ENCODE peak calls at places on chromosome 20, in five cellular contexts. H is BE2C, I is mucosa of descending colon, Y is B cell, W is AG04450. B is an unnamed sample.

GRCh38 chr20:56043227-56043626 is 37.9 kb upstream of the CBLN4 start:
- DNase-seq in Y (no peak), H (no peak), W (no peak), I (no peak), B (no peak)

GRCh38 chr20:10647471-10647870 is 26.3 kb downstream of the JAG1 start:
- DNase-seq in W (no peak), Y (no peak), I (no peak), H (peak; percentile 58), B (peak; percentile 37)

GRCh38 chr20:37901280-37901666 is 1.7 kb upstream of the VSTM2L start:
- DNase-seq in I (no peak), Y (no peak), W (no peak), H (no peak), B (no peak)

GRCh38 chr20:41671143-41671542 is 53.0 kb upstream of the CHD6 start:
- DNase-seq in Y (no peak), I (no peak), H (no peak), W (no peak), B (no peak)

GRCh38 chr20:18224968-18225568 is 63.3 kb upstream of the ZNF133 start:
- DNase-seq in I (no peak), Y (no peak), W (peak; percentile 0), H (peak; percentile 52), B (no peak)

GRCh38 chr20:50191566-50192363 is 1.1 kb downstream of the CEBPB start:
- DNase-seq in W (no peak), Y (peak; percentile 75), H (peak; percentile 77), I (peak; percentile 76), B (peak; percentile 81)

GRCh38 chr20:49674383-49675352 is 39.0 kb downstream of the B4GALT5 start:
- DNase-seq in I (no peak), W (no peak), Y (no peak), H (no peak), B (no peak)

GRCh38 chr20:34773726-34774125 is 51.7 kb downstream of the NCOA6 start:
- DNase-seq in Y (no peak), H (no peak), W (no peak), I (no peak), B (no peak)

GRCh38 chr20:17934141-17934862 is 34.3 kb downstream of the SNX5 start:
- DNase-seq in W (no peak), Y (no peak), I (no peak), H (no peak), B (no peak)

GRCh38 chr20:64101731-64102621 is 5.4 kb downstream of the NPBWR2 start:
- DNase-seq in W (no peak), Y (peak; percentile 90), I (peak; percentile 57), H (peak; percentile 90), B (peak; percentile 89)

GRCh38 chr20:41223112-41223511 is 85.8 kb downstream of the PLCG1 start:
- DNase-seq in I (no peak), W (no peak), H (no peak), Y (no peak), B (no peak)

GRCh38 chr20:4820833-4821518 is 99.3 kb downstream of the PRND start:
- DNase-seq in Y (no peak), H (no peak), W (peak; percentile 60), I (no peak), B (no peak)

GRCh38 chr20:56932575-56933330 is 303.6 kb downstream of the TFAP2C start:
- DNase-seq in W (no peak), H (no peak), I (no peak), Y (no peak), B (no peak)

GRCh38 chr20:45087814-45088213 is 13.1 kb downstream of the KCNS1 start:
- DNase-seq in I (no peak), Y (no peak), W (no peak), H (no peak), B (no peak)

GRCh38 chr20:56582557-56582956 is 46.5 kb upstream of the TFAP2C start:
- DNase-seq in Y (no peak), H (no peak), I (no peak), W (no peak), B (no peak)

GRCh38 chr20:47031028-47031427 is 136.4 kb downstream of the EYA2 start:
- DNase-seq in Y (no peak), I (no peak), W (no peak), H (no peak), B (no peak)

GRCh38 chr20:9838035-9838377 is 870 bp downstream of the PAK5 start:
- DNase-seq in W (no peak), Y (no peak), I (no peak), H (peak; percentile 7), B (no peak)

GRCh38 chr20:11375966-11376365 is 541.7 kb upstream of the BTBD3 start:
- DNase-seq in I (no peak), H (no peak), W (no peak), Y (no peak), B (no peak)

GRCh38 chr20:50744143-50744792 is 12.9 kb downstream of the PARD6B start:
- DNase-seq in I (peak; percentile 53), W (peak; percentile 74), H (peak; percentile 75), Y (no peak), B (no peak)

GRCh38 chr20:3374296-3374695 is 33.2 kb downstream of the DNAAF9 start:
- DNase-seq in H (no peak), Y (no peak), W (no peak), I (no peak), B (no peak)

GRCh38 chr20:62063981-62064787 is 1.5 kb downstream of the TAF4 start:
- DNase-seq in Y (peak; percentile 15), W (no peak), I (peak; percentile 77), H (peak; percentile 52), B (no peak)

GRCh38 chr20:13286600-13286999 is 65.5 kb downstream of the ISM1 start:
- DNase-seq in Y (no peak), I (no peak), H (no peak), W (no peak), B (no peak)

GRCh38 chr20:51660741-51661608 is 107.2 kb downstream of the ATP9A start:
- DNase-seq in Y (no peak), W (peak; percentile 68), I (no peak), H (no peak), B (no peak)

GRCh38 chr20:31679357-31680285 is 41.9 kb downstream of the COX4I2 start:
- DNase-seq in I (no peak), H (no peak), Y (no peak), W (no peak), B (no peak)

GRCh38 chr20:57702091-57702490 is 7.7 kb downstream of the PMEPA1 start:
- DNase-seq in W (no peak), H (no peak), I (no peak), Y (no peak), B (no peak)

DNA sequence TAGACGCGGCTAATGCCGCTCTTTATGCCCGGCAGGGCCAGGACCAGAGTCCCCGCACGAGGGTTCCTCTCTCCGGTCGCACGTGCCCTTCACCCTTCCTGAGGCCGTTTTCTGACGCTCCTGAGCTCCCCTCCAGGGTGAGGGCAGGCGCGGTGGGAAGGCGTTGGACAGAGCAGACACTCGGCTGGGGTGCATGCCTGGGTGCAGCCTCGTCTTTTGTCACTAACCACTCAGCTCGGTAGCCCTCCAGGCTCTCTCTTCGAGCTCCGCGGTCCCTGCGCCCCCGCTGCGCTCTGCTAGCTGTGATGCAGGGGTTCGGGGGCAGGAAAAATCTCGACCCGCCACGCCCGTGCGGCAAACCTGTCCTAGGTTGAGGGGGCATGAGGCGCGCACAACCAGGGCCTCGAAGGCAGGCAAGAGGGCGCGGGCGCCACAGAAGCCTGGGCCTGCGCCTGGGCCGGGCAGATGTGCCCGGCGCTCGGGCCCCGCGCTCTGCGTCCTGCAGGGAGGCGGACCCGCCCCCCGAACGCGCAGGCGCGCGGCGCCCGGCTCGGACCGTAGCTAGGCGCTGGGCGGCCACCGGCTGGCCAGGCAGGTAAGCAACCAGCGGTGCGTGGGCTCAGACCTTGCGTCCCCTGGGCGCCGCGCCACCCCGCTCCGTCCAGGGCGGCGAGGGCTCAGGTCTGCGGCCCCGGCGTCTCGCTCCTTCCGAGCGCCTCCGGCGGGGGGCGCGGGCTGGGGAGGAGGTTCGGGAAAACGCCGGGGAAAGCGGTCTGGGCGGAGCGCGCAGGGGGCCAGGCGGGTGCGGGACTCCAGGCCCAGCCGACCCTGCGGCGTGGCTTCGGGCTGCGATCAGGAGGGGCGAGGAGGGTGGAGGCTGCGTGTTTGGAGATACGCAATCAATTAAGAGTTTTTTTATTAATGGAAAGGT is at the start of gene L3MBTL1:
- DNase-seq in H (peak; percentile 67), W (no peak), Y (peak; percentile 25), I (peak; percentile 71), B (peak; percentile 79)
- TF ChIP-seq CTCF in H (no peak), W (peak; percentile 3), Y (no peak), I (no peak), B (no peak)

GRCh38 chr20:24705486-24705885 is 236.1 kb downstream of the SYNDIG1 start:
- DNase-seq in W (no peak), I (no peak), Y (no peak), H (no peak), B (no peak)
- TF ChIP-seq CTCF in W (no peak), I (no peak), Y (no peak), H (no peak), B (no peak)

DNA sequence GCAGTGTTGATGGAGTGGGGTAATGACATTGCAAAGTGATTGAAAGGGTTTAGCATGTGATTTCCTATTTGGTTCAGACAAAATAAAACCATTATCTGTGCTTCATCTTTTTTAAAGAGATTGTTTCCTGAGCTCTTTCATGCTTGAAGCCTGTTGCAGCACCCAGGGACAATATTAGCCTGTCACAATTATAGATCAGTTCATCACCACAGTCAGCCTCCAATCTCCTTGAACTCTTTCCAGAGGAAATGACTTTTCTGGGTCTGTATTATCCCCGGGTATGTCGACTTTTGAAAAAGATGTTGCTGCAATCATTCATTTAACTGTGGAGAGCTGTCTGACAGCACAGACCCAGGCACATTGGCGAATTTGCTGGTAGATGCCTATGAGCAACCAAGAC is 17.0 kb upstream of the KIF16B start:
- DNase-seq in W (no peak), H (no peak), I (no peak), Y (no peak), B (no peak)
- TF ChIP-seq CTCF in W (no peak), H (no peak), I (no peak), Y (no peak), B (no peak)

GRCh38 chr20:53579581-53580375 is 13.9 kb downstream of the ZNF217 start:
- DNase-seq in Y (no peak), I (peak; percentile 53), H (peak; percentile 24), W (no peak), B (no peak)
- TF ChIP-seq CTCF in Y (no peak), I (no peak), H (no peak), W (peak; percentile 9), B (no peak)

DNA sequence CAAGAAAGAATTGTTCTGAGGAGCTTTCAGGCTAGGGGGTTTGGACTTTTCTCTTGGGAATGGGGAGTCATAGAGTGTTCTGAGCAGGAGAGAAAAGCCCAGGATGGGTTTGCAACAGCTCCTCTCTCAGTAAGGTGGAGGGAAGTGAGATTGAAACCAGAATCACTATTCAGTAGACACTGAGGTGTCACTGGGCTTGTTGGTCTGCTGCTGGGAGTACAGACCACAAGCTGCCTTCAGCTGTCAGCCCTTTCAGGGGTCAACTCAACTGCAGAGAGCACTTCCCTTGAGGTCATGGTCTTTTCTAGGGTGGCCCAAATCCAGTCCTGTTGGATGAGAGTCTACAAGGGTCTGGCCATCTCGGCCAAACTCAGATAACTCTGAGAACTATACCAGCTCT is 12.9 kb upstream of the FOXA2 start:
- DNase-seq in Y (no peak), H (no peak), W (no peak), I (no peak), B (no peak)
- TF ChIP-seq CTCF in Y (no peak), H (no peak), W (no peak), I (no peak), B (no peak)

GRCh38 chr20:48358176-48358575 is 469.6 kb downstream of the PREX1 start:
- DNase-seq in H (no peak), W (no peak), Y (no peak), I (no peak), B (no peak)
- TF ChIP-seq CTCF in H (no peak), W (no peak), Y (no peak), I (no peak), B (no peak)

B was measured in GM20000.